ENCODE peak calls at places on chromosome 17, in ten cellular contexts. X is AG08395; T is activated T-helper 1 cell treated with anti-CD3 and anti-CD28 coated beads, Interleukin-2, amount 50 U/mL, for 16 hours; A is A549; R is heart right ventricle; U is ACHN; S is MCF 10A; G is activated CD4-positive, alpha-beta T cell treated with anti-CD3 and anti-CD28 coated beads, Interleukin-2, amount 10 ng/mL, durations not matched to agents 7 days and 5 days; O is T-cell; E is HT1080. N is an unnamed sample.

GRCh38 chr17:17154981-17155380 is 51.2 kb downstream of the PLD6 start:
- DNase-seq in X (no peak), T (no peak), A (no peak), R (no peak), U (no peak), S (no peak), G (peak; percentile 26), O (no peak), E (no peak), N (no peak)

GRCh38 chr17:3712811-3713463 is 10.8 kb upstream of the HASPIN start:
- DNase-seq in X (no peak), T (no peak), A (no peak), R (no peak), U (no peak), S (no peak), G (no peak), O (no peak), E (no peak), N (no peak)

GRCh38 chr17:67359960-67360817 is 6.2 kb downstream of the PSMD12 start:
- DNase-seq in X (peak; percentile 28), T (no peak), A (peak; percentile 40), R (no peak), U (peak; percentile 36), S (peak; percentile 38), G (peak; percentile 74), O (peak; percentile 41), E (peak; percentile 44), N (no peak)

GRCh38 chr17:74417178-74418045 is 14.5 kb upstream of the GPRC5C start:
- DNase-seq in X (peak; percentile 79), T (no peak), A (peak; percentile 98), R (no peak), U (peak; percentile 91), S (peak; percentile 87), G (no peak), O (no peak), E (peak; percentile 66), N (no peak)

GRCh38 chr17:37824534-37825485 is 80.0 kb upstream of the HNF1B start:
- DNase-seq in X (peak; percentile 94), T (no peak), A (peak; percentile 95), R (no peak), U (peak; percentile 98), S (peak; percentile 73), G (no peak), O (no peak), E (peak; percentile 97), N (no peak)

GRCh38 chr17:67602974-67603373 is 114.8 kb upstream of the NOL11 start:
- DNase-seq in X (peak; percentile 47), T (no peak), A (peak; percentile 58), R (no peak), U (peak; percentile 45), S (peak; percentile 45), G (peak; percentile 64), O (peak; percentile 32), E (peak; percentile 37), N (no peak)

GRCh38 chr17:47316316-47316715 is 7.4 kb upstream of the EFCAB13 start:
- DNase-seq in X (peak; percentile 61), T (no peak), A (no peak), R (no peak), U (no peak), S (peak; percentile 50), G (no peak), O (no peak), E (no peak), N (no peak)

GRCh38 chr17:66302761-66303626 is 581 bp downstream of the PRKCA start:
- DNase-seq in X (peak; percentile 33), T (peak; percentile 15), A (peak; percentile 58), R (peak; percentile 59), U (peak; percentile 67), S (peak; percentile 64), G (peak; percentile 51), O (peak; percentile 49), E (peak; percentile 62), N (peak; percentile 40)